ENCODE peak calls at places on chromosomes 2 and 18, in four cellular contexts. Z is brain microvascular endothelial cell; O is naive thymus-derived CD4-positive, alpha-beta T cell; N is naive thymus-derived CD8-positive, alpha-beta T cell. R is an unnamed sample.

GRCh38 chr2:101341901-101342624 is 33.6 kb upstream of the RNF149 start:
- DNase-seq in N (peak; percentile 79), O (peak; percentile 62), Z (peak; percentile 79), R (peak; percentile 76)

GRCh38 chr2:69366-70344 is 23.4 kb upstream of the FAM110C start:
- DNase-seq in N (no peak), O (no peak), Z (no peak), R (no peak)

GRCh38 chr2:205748660-205749059 is 66.4 kb downstream of the NRP2 start:
- DNase-seq in O (no peak), N (no peak), Z (no peak), R (no peak)

GRCh38 chr2:128322651-128323491 is 4.2 kb upstream of the HS6ST1 start:
- DNase-seq in Z (no peak), N (peak; percentile 60), O (no peak), R (no peak)

GRCh38 chr2:135226961-135227360 is 174.9 kb downstream of the RAB3GAP1 start:
- DNase-seq in Z (no peak), O (no peak), N (no peak), R (no peak)

GRCh38 chr2:46545015-46545839 is 65.9 kb downstream of the TMEM247 start:
- DNase-seq in Z (no peak), O (no peak), N (no peak), R (no peak)

GRCh38 chr2:650343-651310 is 26.6 kb downstream of the TMEM18 start:
- DNase-seq in N (no peak), Z (no peak), O (no peak), R (no peak)

GRCh38 chr2:216735086-216735485 is 39.7 kb upstream of the IGFBP5 start:
- DNase-seq in O (no peak), N (no peak), Z (no peak), R (no peak)

GRCh38 chr18:4004176-4004829 is 450.8 kb downstream of the DLGAP1 start:
- DNase-seq in N (no peak), O (no peak), Z (peak; percentile 3), R (no peak)

GRCh38 chr2:98155291-98155690 is 68.3 kb downstream of the VWA3B start:
- DNase-seq in O (no peak), N (no peak), Z (no peak), R (no peak)

GRCh38 chr2:201007584-201007998 is 44.1 kb upstream of the ORC2 start:
- DNase-seq in O (no peak), Z (no peak), N (no peak), R (peak; percentile 16)

GRCh38 chr2:119311371-119311770 is 55.3 kb downstream of the C2orf76 start:
- DNase-seq in Z (no peak), N (no peak), O (no peak), R (no peak)

GRCh38 chr2:230706053-230706498 is 6.6 kb upstream of the CAB39 start:
- DNase-seq in Z (no peak), N (no peak), O (no peak), R (no peak)

GRCh38 chr2:127525692-127526141 is 572 bp downstream of the IWS1 start:
- DNase-seq in O (peak; percentile 27), Z (peak; percentile 32), N (no peak), R (no peak)

GRCh38 chr2:133521146-133521745 is 47.0 kb downstream of the NCKAP5 start:
- DNase-seq in N (no peak), Z (no peak), O (no peak), R (no peak)

GRCh38 chr2:101753720-101754490 is 56.4 kb downstream of the MAP4K4 start:
- DNase-seq in N (no peak), O (no peak), Z (no peak), R (no peak)

GRCh38 chr2:149061119-149061518 is 22.6 kb downstream of the LYPD6B start:
- DNase-seq in N (no peak), O (no peak), Z (no peak), R (no peak)

GRCh38 chr2:223260681-223261080 is 208.7 kb downstream of the KCNE4 start:
- DNase-seq in O (no peak), Z (no peak), N (no peak), R (no peak)

GRCh38 chr18:468841-469796 is 31.4 kb downstream of the COLEC12 start:
- DNase-seq in N (no peak), Z (no peak), O (no peak), R (no peak)

GRCh38 chr18:3388323-3388722 is 61.6 kb upstream of the TGIF1 start:
- DNase-seq in N (no peak), O (no peak), Z (no peak), R (no peak)

GRCh38 chr2:8515390-8515761 is 166.5 kb upstream of the ID2 start:
- DNase-seq in O (peak; percentile 26), Z (no peak), N (peak; percentile 70), R (peak; percentile 58)

GRCh38 chr2:159506764-159507406 is 109.5 kb downstream of the BAZ2B start:
- DNase-seq in N (no peak), O (no peak), Z (peak; percentile 23), R (no peak)

GRCh38 chr2:73112026-73112912 is 479 bp downstream of the RAB11FIP5 start:
- DNase-seq in O (peak; percentile 37), Z (no peak), N (no peak), R (no peak)

GRCh38 chr18:62828091-62828640 is 112.8 kb downstream of the PHLPP1 start:
- DNase-seq in O (no peak), N (no peak), Z (no peak), R (no peak)

GRCh38 chr2:181142514-181142913 is 162.1 kb downstream of the UBE2E3 start:
- DNase-seq in O (peak; percentile 43), N (no peak), Z (no peak), R (no peak)

GRCh38 chr2:100416939-100417744 is at the start of gene CHST10:
- DNase-seq in Z (peak; percentile 16), O (peak; percentile 37), N (peak; percentile 65), R (peak; percentile 64)

GRCh38 chr2:2057125-2057721 is 273.9 kb downstream of the MYT1L start:
- DNase-seq in O (peak; percentile 85), N (peak; percentile 90), Z (peak; percentile 94), R (no peak)

GRCh38 chr2:148660999-148661398 is 16.4 kb downstream of the EPC2 start:
- DNase-seq in N (no peak), O (no peak), Z (no peak), R (no peak)

GRCh38 chr2:67243919-67244318 is 153.2 kb upstream of the ETAA1 start:
- DNase-seq in Z (no peak), O (no peak), N (no peak), R (no peak)